ENCODE peak calls at places on chromosome 5, in four cellular contexts. One of them, this sample, is unnamed.

GRCh38 chr5:39523821-39524220 is 99.0 kb upstream of the DAB2 start:
- DNase-seq in Panc1: no peak
- DNase-seq in heart left ventricle: no peak
- DNase-seq in GM23338: no peak
- DNase-seq in this sample: no peak

GRCh38 chr5:38823503-38823902 is 22.3 kb upstream of the OSMR start:
- DNase-seq in GM23338: no peak
- DNase-seq in heart left ventricle: no peak
- DNase-seq in Panc1: no peak
- DNase-seq in this sample: no peak

GRCh38 chr5:52788505-52788821 is 747 bp downstream of the ITGA1 start:
- DNase-seq in Panc1: no peak
- DNase-seq in GM23338: no peak
- DNase-seq in heart left ventricle: no peak
- DNase-seq in this sample: no peak

GRCh38 chr5:56123531-56124243 is 109.4 kb downstream of the ANKRD55 start:
- DNase-seq in GM23338: peak; percentile 44
- DNase-seq in Panc1: peak; percentile 98
- DNase-seq in heart left ventricle: peak; percentile 77
- DNase-seq in this sample: peak; percentile 60

GRCh38 chr5:113150821-113151220 is 174.2 kb downstream of the DCP2 start:
- DNase-seq in heart left ventricle: no peak
- DNase-seq in Panc1: no peak
- DNase-seq in GM23338: no peak
- DNase-seq in this sample: no peak

GRCh38 chr5:88938488-88938887 is 55.5 kb upstream of the MEF2C start:
- DNase-seq in Panc1: no peak
- DNase-seq in GM23338: no peak
- DNase-seq in heart left ventricle: no peak
- DNase-seq in this sample: no peak

GRCh38 chr5:169302491-169303118 is 1.7 kb upstream of the SLIT3 start:
- DNase-seq in Panc1: peak; percentile 69
- DNase-seq in GM23338: peak; percentile 88
- DNase-seq in heart left ventricle: peak; percentile 70
- DNase-seq in this sample: peak; percentile 90

GRCh38 chr5:59835782-59836181 is 57.7 kb downstream of the PDE4D start:
- DNase-seq in Panc1: no peak
- DNase-seq in heart left ventricle: no peak
- DNase-seq in GM23338: no peak
- DNase-seq in this sample: no peak

GRCh38 chr5:67306997-67307580 is 110.5 kb upstream of the CD180 start:
- DNase-seq in heart left ventricle: no peak
- DNase-seq in GM23338: no peak
- DNase-seq in Panc1: no peak
- DNase-seq in this sample: no peak

GRCh38 chr5:67677422-67677970 is 480.9 kb upstream of the CD180 start:
- DNase-seq in heart left ventricle: no peak
- DNase-seq in GM23338: peak; percentile 6
- DNase-seq in Panc1: no peak
- DNase-seq in this sample: no peak

GRCh38 chr5:135317286-135317685 is 81.7 kb downstream of the MACROH2A1 start:
- DNase-seq in Panc1: no peak
- DNase-seq in heart left ventricle: no peak
- DNase-seq in GM23338: no peak
- DNase-seq in this sample: no peak

GRCh38 chr5:125501396-125501795 is 755.0 kb upstream of the ZNF608 start:
- DNase-seq in Panc1: no peak
- DNase-seq in GM23338: no peak
- DNase-seq in heart left ventricle: no peak
- DNase-seq in this sample: no peak

GRCh38 chr5:176134529-176135223 is 103.5 kb upstream of the SIMC1 start:
- DNase-seq in Panc1: no peak
- DNase-seq in GM23338: peak; percentile 25
- DNase-seq in heart left ventricle: no peak
- DNase-seq in this sample: no peak

GRCh38 chr5:5432020-5432707 is 9.7 kb downstream of the ICE1 start:
- DNase-seq in GM23338: no peak
- DNase-seq in Panc1: no peak
- DNase-seq in heart left ventricle: no peak
- DNase-seq in this sample: no peak

GRCh38 chr5:683619-684481 is 9.3 kb downstream of the TPPP start:
- DNase-seq in GM23338: no peak
- DNase-seq in heart left ventricle: peak; percentile 70
- DNase-seq in Panc1: no peak
- DNase-seq in this sample: peak; percentile 80

GRCh38 chr5:166349036-166349435 is 1942.4 kb upstream of the WWC1 start:
- DNase-seq in Panc1: no peak
- DNase-seq in GM23338: no peak
- DNase-seq in heart left ventricle: no peak
- DNase-seq in this sample: no peak

GRCh38 chr5:181114844-181115778 is 15.9 kb downstream of the OR2V1 start:
- DNase-seq in heart left ventricle: no peak
- DNase-seq in GM23338: peak; percentile 68
- DNase-seq in Panc1: no peak
- DNase-seq in this sample: no peak

GRCh38 chr5:146878471-146879172 is at the start of gene PPP2R2B:
- DNase-seq in heart left ventricle: peak; percentile 27
- DNase-seq in Panc1: no peak
- DNase-seq in GM23338: peak; percentile 80
- DNase-seq in this sample: peak; percentile 89

GRCh38 chr5:132378580-132378979 is 9.1 kb downstream of the SLC22A5 start:
- DNase-seq in GM23338: no peak
- DNase-seq in Panc1: no peak
- DNase-seq in heart left ventricle: no peak
- DNase-seq in this sample: no peak

GRCh38 chr5:8726383-8727036 is 819.4 kb downstream of the SEMA5A start:
- DNase-seq in heart left ventricle: no peak
- DNase-seq in GM23338: peak; percentile 9
- DNase-seq in Panc1: no peak
- DNase-seq in this sample: no peak

GRCh38 chr5:157961176-157961575 is 102.2 kb upstream of the CLINT1 start:
- DNase-seq in heart left ventricle: no peak
- DNase-seq in GM23338: no peak
- DNase-seq in Panc1: no peak
- DNase-seq in this sample: no peak

GRCh38 chr5:144194148-144194547 is 23.5 kb downstream of the KCTD16 start:
- DNase-seq in heart left ventricle: no peak
- DNase-seq in GM23338: no peak
- DNase-seq in Panc1: no peak
- DNase-seq in this sample: no peak

GRCh38 chr5:144191998-144192397 is 21.3 kb downstream of the KCTD16 start:
- DNase-seq in GM23338: peak; percentile 79
- DNase-seq in heart left ventricle: no peak
- DNase-seq in Panc1: no peak
- DNase-seq in this sample: no peak

GRCh38 chr5:144191461-144191860 is 20.8 kb downstream of the KCTD16 start:
- DNase-seq in heart left ventricle: no peak
- DNase-seq in GM23338: no peak
- DNase-seq in Panc1: no peak
- DNase-seq in this sample: no peak

GRCh38 chr5:144187699-144188294 is 17.1 kb downstream of the KCTD16 start:
- DNase-seq in GM23338: no peak
- DNase-seq in Panc1: no peak
- DNase-seq in heart left ventricle: peak; percentile 53
- DNase-seq in this sample: no peak

GRCh38 chr5:144189800-144190429 is 19.2 kb downstream of the KCTD16 start:
- DNase-seq in heart left ventricle: no peak
- DNase-seq in GM23338: no peak
- DNase-seq in Panc1: no peak
- DNase-seq in this sample: peak; percentile 53
- H3K4me1 ChIP-seq in heart left ventricle: peaks cover 7% of the 10 kb centered on the region
- H3K4me1 ChIP-seq in GM23338: no peaks in the 10 kb centered on the region
- H3K4me1 ChIP-seq in Panc1: no peaks in the 10 kb centered on the region
- H3K4me1 ChIP-seq in this sample: no peaks in the 10 kb centered on the region

GRCh38 chr5:65194871-65195270 is 286.8 kb downstream of the ADAMTS6 start:
- DNase-seq in Panc1: no peak
- DNase-seq in GM23338: no peak
- DNase-seq in heart left ventricle: no peak
- DNase-seq in this sample: no peak

GRCh38 chr5:65186646-65187227 is 295.0 kb downstream of the ADAMTS6 start:
- DNase-seq in GM23338: no peak
- DNase-seq in heart left ventricle: no peak
- DNase-seq in Panc1: no peak
- DNase-seq in this sample: no peak

GRCh38 chr5:65191554-65192126 is 290.1 kb downstream of the ADAMTS6 start:
- DNase-seq in Panc1: no peak
- DNase-seq in heart left ventricle: no peak
- DNase-seq in GM23338: no peak
- DNase-seq in this sample: no peak

GRCh38 chr5:65190328-65191053 is 291.2 kb downstream of the ADAMTS6 start:
- DNase-seq in heart left ventricle: no peak
- DNase-seq in Panc1: no peak
- DNase-seq in GM23338: no peak
- DNase-seq in this sample: no peak

GRCh38 chr5:65192326-65192725 is 289.4 kb downstream of the ADAMTS6 start:
- DNase-seq in GM23338: no peak
- DNase-seq in Panc1: no peak
- DNase-seq in heart left ventricle: no peak
- DNase-seq in this sample: no peak
- H3K27ac ChIP-seq in GM23338: no peak overlapping the region
- H3K27ac ChIP-seq in Panc1: no peak overlapping the region
- H3K27ac ChIP-seq in heart left ventricle: no peak overlapping the region
- H3K27ac ChIP-seq in this sample: no peak overlapping the region

GRCh38 chr5:150521522-150521817 is 13.5 kb downstream of the NDST1 start:
- DNase-seq in GM23338: no peak
- DNase-seq in Panc1: no peak
- DNase-seq in heart left ventricle: no peak
- DNase-seq in this sample: no peak
- H3K4me1 ChIP-seq in GM23338: peaks cover 34% of the 10 kb centered on the region
- H3K4me1 ChIP-seq in Panc1: peaks cover 71% of the 10 kb centered on the region
- H3K4me1 ChIP-seq in heart left ventricle: peaks cover 93% of the 10 kb centered on the region
- H3K4me1 ChIP-seq in this sample: no peaks in the 10 kb centered on the region

GRCh38 chr5:142697356-142697807 is 11.5 kb upstream of the FGF1 start:
- DNase-seq in heart left ventricle: peak; percentile 76
- DNase-seq in Panc1: no peak
- DNase-seq in GM23338: no peak
- DNase-seq in this sample: peak; percentile 70
- H3K27ac ChIP-seq in heart left ventricle: peak overlapping the region; percentile 94
- H3K27ac ChIP-seq in Panc1: no peak overlapping the region
- H3K27ac ChIP-seq in GM23338: no peak overlapping the region
- H3K27ac ChIP-seq in this sample: peak overlapping the region; percentile 86

DNA sequence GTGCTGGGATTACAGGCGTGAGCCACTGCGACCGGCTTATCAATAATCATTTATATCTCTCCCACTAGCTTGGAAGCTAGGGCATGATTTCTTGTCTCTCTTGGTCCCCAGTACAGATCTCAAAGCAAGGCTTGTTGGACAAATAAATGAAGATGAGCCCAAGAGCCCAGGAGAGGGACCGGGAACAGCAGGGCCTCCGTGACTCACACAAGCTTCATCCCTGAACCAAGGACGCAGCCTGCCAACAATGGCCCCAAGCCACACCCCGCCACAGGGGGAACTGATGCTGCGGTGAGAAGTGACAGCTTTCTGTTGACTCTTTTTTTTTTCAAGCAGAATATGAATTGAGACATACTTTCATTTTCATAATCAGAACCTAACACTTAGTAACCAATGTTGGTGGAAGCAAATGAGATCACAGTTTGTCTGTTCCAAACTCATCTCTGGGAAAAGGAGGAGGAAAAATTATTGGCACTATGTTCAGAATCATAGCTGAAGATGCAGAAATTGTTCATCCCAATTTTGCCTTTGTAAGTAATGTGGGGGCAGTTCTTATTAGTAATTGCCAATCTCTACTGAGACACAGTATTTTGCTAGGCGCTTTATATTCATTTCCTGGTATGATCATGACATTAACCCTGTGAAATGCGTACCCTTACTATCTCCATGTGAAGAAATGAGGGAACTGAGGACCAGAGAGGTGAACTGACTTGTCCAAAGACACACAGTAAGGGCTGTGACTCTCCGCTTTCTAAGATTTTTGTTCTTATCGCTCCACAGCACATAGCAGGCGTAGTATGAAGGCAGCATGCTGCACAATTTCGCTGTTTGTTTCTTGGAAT is 6.6 kb upstream of the DUSP1 start:
- DNase-seq in GM23338: no peak
- DNase-seq in heart left ventricle: peak; percentile 89
- DNase-seq in Panc1: peak; percentile 84
- DNase-seq in this sample: peak; percentile 96
- H3K4me1 ChIP-seq in GM23338: peaks cover 4% of the 10 kb centered on the region
- H3K4me1 ChIP-seq in heart left ventricle: peaks cover 14% of the 10 kb centered on the region
- H3K4me1 ChIP-seq in Panc1: peaks cover 88% of the 10 kb centered on the region
- H3K4me1 ChIP-seq in this sample: peaks cover 6% of the 10 kb centered on the region

GRCh38 chr5:149227168-149227826 is 44.4 kb upstream of the AFAP1L1 start:
- DNase-seq in GM23338: no peak
- DNase-seq in heart left ventricle: no peak
- DNase-seq in Panc1: no peak
- DNase-seq in this sample: no peak
- H3K27ac ChIP-seq in GM23338: no peak overlapping the region
- H3K27ac ChIP-seq in heart left ventricle: peak overlapping the region; percentile 69
- H3K27ac ChIP-seq in Panc1: no peak overlapping the region
- H3K27ac ChIP-seq in this sample: no peak overlapping the region

DNA sequence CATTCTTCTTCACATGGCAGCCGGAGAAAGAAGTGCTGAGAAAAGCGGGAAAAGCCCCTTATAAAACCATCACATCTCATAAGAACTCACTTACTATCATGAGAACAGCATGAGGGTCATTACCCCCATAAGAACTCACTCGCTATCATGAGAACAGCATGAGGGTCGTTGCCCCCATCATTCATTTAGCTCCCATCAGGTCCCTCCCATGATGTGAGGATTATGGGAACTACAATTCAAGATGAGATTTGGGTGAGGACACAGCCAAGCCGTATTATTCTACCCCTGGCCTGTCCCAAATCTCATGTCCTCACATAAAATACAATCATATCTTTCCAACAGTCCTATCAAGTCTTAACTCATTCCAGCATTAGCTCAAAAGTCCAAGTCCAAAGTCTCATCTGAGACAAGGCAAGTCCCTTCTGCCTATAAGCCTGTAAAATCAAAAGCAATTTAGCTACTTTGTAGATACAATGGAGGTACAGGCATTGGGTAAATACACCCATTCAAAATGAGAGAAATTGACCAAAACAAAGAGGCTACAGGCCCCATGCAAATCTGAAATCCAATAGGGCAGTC is 79.1 kb downstream of the MROH2B start:
- DNase-seq in Panc1: no peak
- DNase-seq in heart left ventricle: no peak
- DNase-seq in GM23338: no peak
- DNase-seq in this sample: no peak
- H3K4me1 ChIP-seq in Panc1: no peaks in the 10 kb centered on the region
- H3K4me1 ChIP-seq in heart left ventricle: peaks cover 25% of the 10 kb centered on the region
- H3K4me1 ChIP-seq in GM23338: no peaks in the 10 kb centered on the region
- H3K4me1 ChIP-seq in this sample: peaks cover 6% of the 10 kb centered on the region

This sample was measured in aorta.